ENCODE peak calls at places on chromosomes 1 and 21, in seven cellular contexts. One of them, this sample, is unnamed.

GRCh38 chr1:11914035-11914434 is 12.2 kb downstream of the KIAA2013 start:
- DNase-seq in epithelial cell of esophagus: no peak
- DNase-seq in upper lobe of right lung: no peak
- DNase-seq in AG04449: no peak
- DNase-seq in tibial nerve: no peak
- DNase-seq in CD8-positive, alpha-beta T cell: no peak
- DNase-seq in heart left ventricle: no peak
- DNase-seq in this sample: no peak

GRCh38 chr1:184973308-184974085 is 811 bp downstream of the NIBAN1 start:
- DNase-seq in epithelial cell of esophagus: peak; percentile 60
- DNase-seq in upper lobe of right lung: peak; percentile 77
- DNase-seq in AG04449: no peak
- DNase-seq in tibial nerve: no peak
- DNase-seq in CD8-positive, alpha-beta T cell: no peak
- DNase-seq in heart left ventricle: peak; percentile 73
- DNase-seq in this sample: no peak

GRCh38 chr1:167635233-167635648 is 5.2 kb downstream of the RCSD1 start:
- DNase-seq in epithelial cell of esophagus: no peak
- DNase-seq in upper lobe of right lung: no peak
- DNase-seq in AG04449: no peak
- DNase-seq in tibial nerve: no peak
- DNase-seq in CD8-positive, alpha-beta T cell: no peak
- DNase-seq in heart left ventricle: peak; percentile 78
- DNase-seq in this sample: no peak

GRCh38 chr1:233245191-233245765 is 50.2 kb downstream of the PCNX2 start:
- DNase-seq in epithelial cell of esophagus: no peak
- DNase-seq in upper lobe of right lung: no peak
- DNase-seq in AG04449: no peak
- DNase-seq in tibial nerve: no peak
- DNase-seq in CD8-positive, alpha-beta T cell: no peak
- DNase-seq in heart left ventricle: no peak
- DNase-seq in this sample: no peak

GRCh38 chr21:45388011-45388521 is 16.9 kb upstream of the COL18A1 start:
- DNase-seq in epithelial cell of esophagus: no peak
- DNase-seq in upper lobe of right lung: peak; percentile 54
- DNase-seq in AG04449: no peak
- DNase-seq in tibial nerve: no peak
- DNase-seq in CD8-positive, alpha-beta T cell: no peak
- DNase-seq in heart left ventricle: peak; percentile 67
- DNase-seq in this sample: no peak

GRCh38 chr1:173043253-173043652 is 7.5 kb downstream of the TNFSF18 start:
- DNase-seq in epithelial cell of esophagus: peak; percentile 57
- DNase-seq in upper lobe of right lung: no peak
- DNase-seq in AG04449: no peak
- DNase-seq in tibial nerve: no peak
- DNase-seq in CD8-positive, alpha-beta T cell: no peak
- DNase-seq in heart left ventricle: no peak
- DNase-seq in this sample: no peak

GRCh38 chr21:44352253-44352860 is 1.1 kb upstream of the TRPM2 start:
- DNase-seq in epithelial cell of esophagus: no peak
- DNase-seq in upper lobe of right lung: no peak
- DNase-seq in AG04449: no peak
- DNase-seq in tibial nerve: no peak
- DNase-seq in CD8-positive, alpha-beta T cell: no peak
- DNase-seq in heart left ventricle: no peak
- DNase-seq in this sample: no peak

GRCh38 chr1:226549937-226550670 is 1.5 kb downstream of the STUM start:
- DNase-seq in epithelial cell of esophagus: peak; percentile 40
- DNase-seq in upper lobe of right lung: no peak
- DNase-seq in AG04449: no peak
- DNase-seq in tibial nerve: no peak
- DNase-seq in CD8-positive, alpha-beta T cell: peak; percentile 33
- DNase-seq in heart left ventricle: peak; percentile 70
- DNase-seq in this sample: no peak

GRCh38 chr1:111503585-111504060 is at the start of the genes ADORA3 and TMIGD3:
- DNase-seq in epithelial cell of esophagus: no peak
- DNase-seq in upper lobe of right lung: no peak
- DNase-seq in AG04449: no peak
- DNase-seq in tibial nerve: no peak
- DNase-seq in CD8-positive, alpha-beta T cell: no peak
- DNase-seq in heart left ventricle: no peak
- DNase-seq in this sample: no peak

GRCh38 chr1:94983343-94983742 is 56.4 kb upstream of the CNN3 start:
- DNase-seq in epithelial cell of esophagus: peak; percentile 89
- DNase-seq in upper lobe of right lung: no peak
- DNase-seq in AG04449: peak; percentile 58
- DNase-seq in tibial nerve: no peak
- DNase-seq in CD8-positive, alpha-beta T cell: no peak
- DNase-seq in heart left ventricle: no peak
- DNase-seq in this sample: peak; percentile 76

GRCh38 chr1:158037876-158038359 is 44.5 kb downstream of the KIRREL1 start:
- DNase-seq in epithelial cell of esophagus: peak; percentile 66
- DNase-seq in upper lobe of right lung: no peak
- DNase-seq in AG04449: no peak
- DNase-seq in tibial nerve: no peak
- DNase-seq in CD8-positive, alpha-beta T cell: no peak
- DNase-seq in heart left ventricle: peak; percentile 55
- DNase-seq in this sample: no peak

GRCh38 chr21:42385619-42386018 is 10.2 kb downstream of the TMPRSS3 start:
- DNase-seq in epithelial cell of esophagus: no peak
- DNase-seq in upper lobe of right lung: peak; percentile 37
- DNase-seq in AG04449: no peak
- DNase-seq in tibial nerve: no peak
- DNase-seq in CD8-positive, alpha-beta T cell: no peak
- DNase-seq in heart left ventricle: no peak
- DNase-seq in this sample: no peak

GRCh38 chr21:33245289-33245918 is 15.7 kb downstream of the IFNAR2 start:
- DNase-seq in epithelial cell of esophagus: no peak
- DNase-seq in upper lobe of right lung: no peak
- DNase-seq in AG04449: no peak
- DNase-seq in tibial nerve: no peak
- DNase-seq in CD8-positive, alpha-beta T cell: no peak
- DNase-seq in heart left ventricle: no peak
- DNase-seq in this sample: no peak

GRCh38 chr1:154422521-154422920 is 17.4 kb downstream of the IL6R start:
- DNase-seq in epithelial cell of esophagus: peak; percentile 61
- DNase-seq in upper lobe of right lung: no peak
- DNase-seq in AG04449: no peak
- DNase-seq in tibial nerve: no peak
- DNase-seq in CD8-positive, alpha-beta T cell: no peak
- DNase-seq in heart left ventricle: peak; percentile 30
- DNase-seq in this sample: no peak

GRCh38 chr1:215899901-215900300 is 332.8 kb downstream of the KCTD3 start:
- DNase-seq in epithelial cell of esophagus: no peak
- DNase-seq in upper lobe of right lung: no peak
- DNase-seq in AG04449: no peak
- DNase-seq in tibial nerve: no peak
- DNase-seq in CD8-positive, alpha-beta T cell: no peak
- DNase-seq in heart left ventricle: no peak
- DNase-seq in this sample: no peak

DNA sequence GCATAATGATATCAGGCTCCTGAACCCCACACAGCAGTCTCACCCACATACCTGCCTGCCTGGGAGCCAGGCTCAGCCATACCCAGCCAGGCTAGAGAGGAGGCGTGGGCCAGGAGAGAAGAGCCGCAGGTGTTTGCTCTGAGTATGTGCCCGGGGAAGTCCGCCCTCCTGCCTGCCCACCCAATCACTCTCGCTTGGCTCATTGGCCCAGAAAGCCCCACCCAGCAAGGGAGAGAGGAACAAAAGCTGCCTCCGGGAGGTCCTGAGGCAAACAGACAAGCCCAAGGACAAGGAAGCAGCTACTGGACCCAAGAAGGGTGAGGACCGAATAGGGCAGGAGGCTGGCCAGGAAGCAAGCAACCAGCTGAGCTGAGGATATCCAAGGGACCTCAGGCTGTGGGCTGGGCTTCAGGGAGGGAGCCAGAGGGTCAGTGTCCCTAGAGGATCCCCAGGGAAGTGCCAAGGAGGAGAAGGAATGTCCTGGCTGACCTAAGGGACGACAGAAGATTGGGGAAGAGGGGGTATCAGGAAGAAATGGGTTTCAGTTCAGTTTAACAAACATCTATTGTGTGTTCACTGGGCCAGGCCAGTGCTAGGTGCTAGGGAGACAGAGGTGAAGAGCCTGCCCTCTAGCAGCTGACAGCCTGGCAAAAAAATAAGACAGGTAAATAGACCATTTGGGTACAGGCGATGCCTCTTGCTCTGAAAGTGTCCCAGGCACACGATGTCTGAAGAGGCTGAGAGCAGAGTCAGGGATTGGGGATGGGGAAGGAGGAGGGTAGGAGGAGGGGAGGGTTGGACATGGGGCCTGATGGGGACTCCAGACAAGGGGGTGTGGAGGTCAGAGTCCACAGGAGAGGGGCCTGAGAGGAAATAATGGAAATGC is at the start of gene GJB4:
- DNase-seq in epithelial cell of esophagus: peak; percentile 79
- DNase-seq in upper lobe of right lung: no peak
- DNase-seq in AG04449: no peak
- DNase-seq in tibial nerve: no peak
- DNase-seq in CD8-positive, alpha-beta T cell: no peak
- DNase-seq in heart left ventricle: no peak
- DNase-seq in this sample: no peak
- TF ChIP-seq CTCF in epithelial cell of esophagus: no peak
- TF ChIP-seq CTCF in upper lobe of right lung: no peak
- TF ChIP-seq CTCF in AG04449: no peak
- TF ChIP-seq CTCF in tibial nerve: no peak
- TF ChIP-seq CTCF in CD8-positive, alpha-beta T cell: no peak
- TF ChIP-seq CTCF in heart left ventricle: no peak
- TF ChIP-seq CTCF in this sample: peak; percentile 4

DNA sequence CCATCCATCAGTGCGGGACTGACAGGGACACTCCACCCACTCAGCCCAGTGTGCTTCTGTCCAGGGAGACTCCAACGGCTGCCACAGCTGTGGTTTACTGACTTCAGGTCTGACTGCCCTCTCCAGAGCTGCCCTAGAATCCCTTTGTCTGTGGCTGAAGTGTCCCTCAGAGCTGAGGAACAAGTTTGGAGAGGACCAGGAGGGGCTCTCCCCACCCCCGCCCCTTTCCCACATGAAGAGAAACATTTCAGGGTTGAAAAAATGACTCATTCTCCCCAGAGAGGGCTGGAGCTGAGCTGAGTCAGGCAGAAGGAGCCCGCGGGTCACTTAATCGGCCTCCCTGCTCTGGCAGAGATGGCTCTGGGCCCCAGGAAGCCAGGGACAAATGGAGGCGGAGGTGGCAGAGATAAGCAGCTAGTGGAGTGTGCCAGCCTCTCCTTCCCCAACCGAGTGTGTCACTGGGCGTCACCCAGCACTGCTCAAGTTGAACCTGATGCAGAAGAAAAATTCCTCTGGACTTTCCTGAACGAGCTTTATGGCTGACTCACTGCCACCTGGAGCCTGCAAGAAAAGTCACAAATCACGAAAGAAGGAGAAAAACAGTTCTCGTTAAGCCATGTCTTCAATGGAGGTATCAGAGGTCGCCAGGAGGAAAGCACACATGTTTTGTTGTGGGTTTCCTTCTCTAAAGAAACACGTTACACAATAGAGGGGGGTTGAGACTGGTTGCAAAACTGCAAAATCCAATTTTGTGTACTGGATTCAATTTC is 34.3 kb upstream of the ECE1 start:
- DNase-seq in epithelial cell of esophagus: peak; percentile 88
- DNase-seq in upper lobe of right lung: peak; percentile 86
- DNase-seq in AG04449: no peak
- DNase-seq in tibial nerve: peak; percentile 54
- DNase-seq in CD8-positive, alpha-beta T cell: peak; percentile 66
- DNase-seq in heart left ventricle: peak; percentile 85
- DNase-seq in this sample: peak; percentile 90
- H3K4me3 ChIP-seq in epithelial cell of esophagus: no peak overlapping the region
- H3K4me3 ChIP-seq in upper lobe of right lung: no peak overlapping the region
- H3K4me3 ChIP-seq in AG04449: peak overlapping the region; percentile 20
- H3K4me3 ChIP-seq in tibial nerve: no peak overlapping the region
- H3K4me3 ChIP-seq in CD8-positive, alpha-beta T cell: peak overlapping the region; percentile 4
- H3K4me3 ChIP-seq in heart left ventricle: no peak overlapping the region
- H3K4me3 ChIP-seq in this sample: no peak overlapping the region

GRCh38 chr1:20164694-20165202 is 21.1 kb upstream of the UBXN10 start:
- DNase-seq in epithelial cell of esophagus: no peak
- DNase-seq in upper lobe of right lung: no peak
- DNase-seq in AG04449: no peak
- DNase-seq in tibial nerve: no peak
- DNase-seq in CD8-positive, alpha-beta T cell: no peak
- DNase-seq in heart left ventricle: peak; percentile 58
- DNase-seq in this sample: no peak

GRCh38 chr1:20166047-20166446 is 19.8 kb upstream of the UBXN10 start:
- DNase-seq in epithelial cell of esophagus: peak; percentile 46
- DNase-seq in upper lobe of right lung: no peak
- DNase-seq in AG04449: no peak
- DNase-seq in tibial nerve: no peak
- DNase-seq in CD8-positive, alpha-beta T cell: no peak
- DNase-seq in heart left ventricle: no peak
- DNase-seq in this sample: no peak

GRCh38 chr1:20167126-20167525 is 18.8 kb upstream of the UBXN10 start:
- DNase-seq in epithelial cell of esophagus: peak; percentile 44
- DNase-seq in upper lobe of right lung: no peak
- DNase-seq in AG04449: no peak
- DNase-seq in tibial nerve: no peak
- DNase-seq in CD8-positive, alpha-beta T cell: no peak
- DNase-seq in heart left ventricle: no peak
- DNase-seq in this sample: no peak

GRCh38 chr1:20168547-20169491 is 17.1 kb upstream of the UBXN10 start:
- DNase-seq in epithelial cell of esophagus: no peak
- DNase-seq in upper lobe of right lung: no peak
- DNase-seq in AG04449: no peak
- DNase-seq in tibial nerve: no peak
- DNase-seq in CD8-positive, alpha-beta T cell: no peak
- DNase-seq in heart left ventricle: no peak
- DNase-seq in this sample: no peak

GRCh38 chr1:20165522-20165951 is 20.4 kb upstream of the UBXN10 start:
- DNase-seq in epithelial cell of esophagus: peak; percentile 28
- DNase-seq in upper lobe of right lung: no peak
- DNase-seq in AG04449: no peak
- DNase-seq in tibial nerve: no peak
- DNase-seq in CD8-positive, alpha-beta T cell: no peak
- DNase-seq in heart left ventricle: no peak
- DNase-seq in this sample: no peak
- TF ChIP-seq CTCF in epithelial cell of esophagus: peak; percentile 35
- TF ChIP-seq CTCF in upper lobe of right lung: no peak
- TF ChIP-seq CTCF in AG04449: peak; percentile 10
- TF ChIP-seq CTCF in tibial nerve: no peak
- TF ChIP-seq CTCF in CD8-positive, alpha-beta T cell: no peak
- TF ChIP-seq CTCF in heart left ventricle: no peak
- TF ChIP-seq CTCF in this sample: peak; percentile 51

GRCh38 chr1:202861420-202862121 is 27.4 kb downstream of the RABIF start:
- DNase-seq in epithelial cell of esophagus: peak; percentile 91
- DNase-seq in upper lobe of right lung: peak; percentile 95
- DNase-seq in AG04449: peak; percentile 21
- DNase-seq in tibial nerve: peak; percentile 85
- DNase-seq in CD8-positive, alpha-beta T cell: no peak
- DNase-seq in heart left ventricle: peak; percentile 96
- DNase-seq in this sample: no peak
- H3K4me3 ChIP-seq in epithelial cell of esophagus: peak overlapping the region; percentile 65
- H3K4me3 ChIP-seq in upper lobe of right lung: peak overlapping the region; percentile 69
- H3K4me3 ChIP-seq in AG04449: peak overlapping the region; percentile 73
- H3K4me3 ChIP-seq in tibial nerve: peak overlapping the region; percentile 67
- H3K4me3 ChIP-seq in CD8-positive, alpha-beta T cell: peak overlapping the region; percentile 66
- H3K4me3 ChIP-seq in heart left ventricle: peak overlapping the region; percentile 76
- H3K4me3 ChIP-seq in this sample: peak overlapping the region; percentile 74

This sample was measured in epithelial cell of proximal tubule.